ENCODE peak calls at places on chromosomes 11 and 22, in eight cellular contexts. A is C1 segment of cervical spinal cord; J is T-helper 2 cell; M is WERI-Rb-1; D is LoVo; T is mucosa of gallbladder; R is astrocyte of the spinal cord; U is activated T-helper 9 cell treated with anti-CD3 and anti-CD28 coated beads, Interleukin-2, amount 50 U/mL, for 16 hours. Y is an unnamed sample.

GRCh38 chr22:49010086-49010863 is 817.4 kb downstream of the BRD1 start:
- DNase-seq in J (no peak), M (peak), D (no peak), T (no peak), A (no peak), U (no peak), R (no peak), Y (no peak)

GRCh38 chr11:57546869-57547518 is 9.6 kb downstream of the SMTNL1 start:
- DNase-seq in T (no peak), D (no peak), J (no peak), R (peak), U (no peak), M (peak), A (no peak), Y (no peak)

GRCh38 chr11:82858556-82859091 is 41.6 kb downstream of the PRCP start:
- DNase-seq in J (no peak), D (no peak), T (no peak), U (no peak), R (peak), M (no peak), A (no peak), Y (no peak)

GRCh38 chr11:125807909-125808308 is 20.0 kb downstream of the PATE3 start:
- DNase-seq in A (no peak), R (no peak), U (no peak), T (no peak), J (no peak), D (no peak), M (no peak), Y (no peak)

GRCh38 chr22:29916007-29916544 is 33.1 kb downstream of the MTMR3 start:
- DNase-seq in M (no peak), R (no peak), U (no peak), T (no peak), A (no peak), J (no peak), D (no peak), Y (no peak)

GRCh38 chr11:1082346-1082727 is 7.7 kb downstream of the MUC2 start:
- DNase-seq in A (no peak), T (no peak), M (no peak), D (no peak), R (no peak), U (no peak), J (no peak), Y (no peak)

GRCh38 chr22:37746366-37747089 is 49.7 kb downstream of the TRIOBP start:
- DNase-seq in D (no peak), U (no peak), M (no peak), R (no peak), T (no peak), J (peak), A (no peak), Y (no peak)

GRCh38 chr22:49099496-49100124 is 728.1 kb downstream of the BRD1 start:
- DNase-seq in T (no peak), J (no peak), D (no peak), U (no peak), R (no peak), M (no peak), A (no peak), Y (no peak)

GRCh38 chr22:49023161-49023878 is 804.4 kb downstream of the BRD1 start:
- DNase-seq in J (no peak), T (no peak), U (no peak), A (no peak), D (no peak), M (no peak), R (no peak), Y (no peak)

GRCh38 chr11:1040428-1041148 is 4.1 kb upstream of the MUC6 start:
- DNase-seq in R (no peak), U (no peak), J (no peak), A (no peak), D (no peak), M (no peak), T (no peak), Y (no peak)

GRCh38 chr22:30283342-30283741 is 6.0 kb downstream of the CASTOR1 start:
- DNase-seq in M (no peak), A (no peak), T (no peak), D (no peak), R (no peak), U (no peak), J (no peak), Y (no peak)

GRCh38 chr11:78652866-78653265 is 78.2 kb upstream of the NARS2 start:
- DNase-seq in A (no peak), M (no peak), U (no peak), R (no peak), J (no peak), D (no peak), T (no peak), Y (no peak)

GRCh38 chr11:73265278-73265810 is 6.8 kb upstream of the P2RY6 start:
- DNase-seq in M (no peak), R (no peak), D (no peak), J (no peak), A (no peak), U (no peak), T (no peak), Y (no peak)

GRCh38 chr11:8098879-8099278 is 17.9 kb downstream of the TUB start:
- DNase-seq in D (no peak), A (no peak), T (no peak), U (no peak), J (no peak), R (no peak), M (peak), Y (no peak)

GRCh38 chr11:46345131-46345597 is 2.1 kb upstream of the DGKZ start:
- DNase-seq in R (no peak), M (peak), J (no peak), U (no peak), D (no peak), A (no peak), T (peak), Y (no peak)

GRCh38 chr11:76471378-76471777 is 26.6 kb downstream of the EMSY start:
- DNase-seq in D (no peak), U (no peak), R (no peak), M (no peak), J (no peak), A (no peak), T (no peak), Y (no peak)

GRCh38 chr11:10529279-10529678 is 11.7 kb downstream of the RNF141 start:
- DNase-seq in D (no peak), R (no peak), U (no peak), J (no peak), M (no peak), T (no peak), A (no peak), Y (no peak)

GRCh38 chr11:91497847-91498246 is 726.8 kb upstream of the FAT3 start:
- DNase-seq in A (no peak), U (no peak), J (no peak), R (no peak), M (no peak), D (no peak), T (no peak), Y (no peak)

GRCh38 chr11:41879186-41879738 is 419.8 kb upstream of the LRRC4C start:
- DNase-seq in M (no peak), R (peak), T (no peak), J (no peak), D (no peak), U (no peak), A (no peak), Y (no peak)

GRCh38 chr22:21446128-21446826 is 20.9 kb upstream of the TMEM191C start:
- DNase-seq in U (no peak), A (no peak), R (no peak), M (no peak), T (peak), D (no peak), J (no peak), Y (no peak)

Y was measured in T-helper 22 cell.